ENCODE peak calls at places on chromosomes 3 and 15, in seven cellular contexts. One of them, this sample, is unnamed.

GRCh38 chr3:10678796-10679376 is 137.1 kb upstream of the SLC6A11 start:
- DNase-seq in Peyer's patch: no peak
- DNase-seq in epithelial cell of esophagus: no peak
- DNase-seq in RCC 7860: no peak
- DNase-seq in KBM-7: no peak
- DNase-seq in stimulated activated naive B cell treated with anti-CD40 and anti-IgM and Interleukin-4, amounts not matched to agents 10 μg/mL and 1 μg/mL and 100 μg/mL, for 72 hours: no peak
- DNase-seq in neural crest cell: no peak
- DNase-seq in this sample: no peak

GRCh38 chr15:60297047-60297446 is 100.7 kb downstream of the ANXA2 start:
- DNase-seq in RCC 7860: no peak
- DNase-seq in stimulated activated naive B cell treated with anti-CD40 and anti-IgM and Interleukin-4, amounts not matched to agents 10 μg/mL and 1 μg/mL and 100 μg/mL, for 72 hours: no peak
- DNase-seq in KBM-7: no peak
- DNase-seq in neural crest cell: no peak
- DNase-seq in Peyer's patch: no peak
- DNase-seq in epithelial cell of esophagus: peak; percentile 84
- DNase-seq in this sample: no peak

GRCh38 chr15:33941279-33942063 is 26.8 kb upstream of the CHRM5 start:
- DNase-seq in Peyer's patch: no peak
- DNase-seq in stimulated activated naive B cell treated with anti-CD40 and anti-IgM and Interleukin-4, amounts not matched to agents 10 μg/mL and 1 μg/mL and 100 μg/mL, for 72 hours: no peak
- DNase-seq in neural crest cell: no peak
- DNase-seq in KBM-7: no peak
- DNase-seq in RCC 7860: no peak
- DNase-seq in epithelial cell of esophagus: no peak
- DNase-seq in this sample: no peak

GRCh38 chr3:36332139-36332538 is 48.2 kb upstream of the STAC start:
- DNase-seq in KBM-7: no peak
- DNase-seq in epithelial cell of esophagus: no peak
- DNase-seq in RCC 7860: no peak
- DNase-seq in stimulated activated naive B cell treated with anti-CD40 and anti-IgM and Interleukin-4, amounts not matched to agents 10 μg/mL and 1 μg/mL and 100 μg/mL, for 72 hours: no peak
- DNase-seq in Peyer's patch: no peak
- DNase-seq in neural crest cell: no peak
- DNase-seq in this sample: no peak

GRCh38 chr3:99534951-99535704 is 103.3 kb upstream of the COL8A1 start:
- DNase-seq in Peyer's patch: no peak
- DNase-seq in RCC 7860: no peak
- DNase-seq in neural crest cell: no peak
- DNase-seq in stimulated activated naive B cell treated with anti-CD40 and anti-IgM and Interleukin-4, amounts not matched to agents 10 μg/mL and 1 μg/mL and 100 μg/mL, for 72 hours: no peak
- DNase-seq in KBM-7: no peak
- DNase-seq in epithelial cell of esophagus: peak; percentile 73
- DNase-seq in this sample: no peak

GRCh38 chr3:140216249-140216648 is 281.3 kb downstream of the CLSTN2 start:
- DNase-seq in KBM-7: peak; percentile 20
- DNase-seq in RCC 7860: no peak
- DNase-seq in epithelial cell of esophagus: peak; percentile 6
- DNase-seq in Peyer's patch: no peak
- DNase-seq in neural crest cell: no peak
- DNase-seq in stimulated activated naive B cell treated with anti-CD40 and anti-IgM and Interleukin-4, amounts not matched to agents 10 μg/mL and 1 μg/mL and 100 μg/mL, for 72 hours: no peak
- DNase-seq in this sample: no peak

GRCh38 chr15:76840830-76841460 is 64.2 kb downstream of the SCAPER start:
- DNase-seq in epithelial cell of esophagus: peak; percentile 48
- DNase-seq in Peyer's patch: no peak
- DNase-seq in stimulated activated naive B cell treated with anti-CD40 and anti-IgM and Interleukin-4, amounts not matched to agents 10 μg/mL and 1 μg/mL and 100 μg/mL, for 72 hours: no peak
- DNase-seq in RCC 7860: peak; percentile 27
- DNase-seq in neural crest cell: no peak
- DNase-seq in KBM-7: peak; percentile 73
- DNase-seq in this sample: no peak

GRCh38 chr3:46192939-46193338 is 15.2 kb downstream of the CCR1 start:
- DNase-seq in epithelial cell of esophagus: no peak
- DNase-seq in KBM-7: no peak
- DNase-seq in RCC 7860: no peak
- DNase-seq in Peyer's patch: no peak
- DNase-seq in stimulated activated naive B cell treated with anti-CD40 and anti-IgM and Interleukin-4, amounts not matched to agents 10 μg/mL and 1 μg/mL and 100 μg/mL, for 72 hours: no peak
- DNase-seq in neural crest cell: no peak
- DNase-seq in this sample: no peak

GRCh38 chr15:79198461-79198860 is 84.1 kb upstream of the ANKRD34C start:
- DNase-seq in Peyer's patch: no peak
- DNase-seq in RCC 7860: no peak
- DNase-seq in KBM-7: no peak
- DNase-seq in epithelial cell of esophagus: no peak
- DNase-seq in stimulated activated naive B cell treated with anti-CD40 and anti-IgM and Interleukin-4, amounts not matched to agents 10 μg/mL and 1 μg/mL and 100 μg/mL, for 72 hours: no peak
- DNase-seq in neural crest cell: no peak
- DNase-seq in this sample: no peak

GRCh38 chr15:67050062-67050461 is 15.3 kb upstream of the SMAD3 start:
- DNase-seq in RCC 7860: no peak
- DNase-seq in KBM-7: no peak
- DNase-seq in epithelial cell of esophagus: peak; percentile 92
- DNase-seq in stimulated activated naive B cell treated with anti-CD40 and anti-IgM and Interleukin-4, amounts not matched to agents 10 μg/mL and 1 μg/mL and 100 μg/mL, for 72 hours: no peak
- DNase-seq in neural crest cell: no peak
- DNase-seq in Peyer's patch: no peak
- DNase-seq in this sample: no peak

GRCh38 chr3:5304789-5305680 is 117.5 kb downstream of the EDEM1 start:
- DNase-seq in KBM-7: peak; percentile 67
- DNase-seq in neural crest cell: peak; percentile 46
- DNase-seq in epithelial cell of esophagus: peak; percentile 66
- DNase-seq in stimulated activated naive B cell treated with anti-CD40 and anti-IgM and Interleukin-4, amounts not matched to agents 10 μg/mL and 1 μg/mL and 100 μg/mL, for 72 hours: peak; percentile 26
- DNase-seq in RCC 7860: peak; percentile 11
- DNase-seq in Peyer's patch: peak; percentile 22
- DNase-seq in this sample: peak; percentile 44

GRCh38 chr15:67828969-67829646 is 3.8 kb downstream of the SKOR1 start:
- DNase-seq in neural crest cell: no peak
- DNase-seq in epithelial cell of esophagus: no peak
- DNase-seq in RCC 7860: no peak
- DNase-seq in KBM-7: no peak
- DNase-seq in stimulated activated naive B cell treated with anti-CD40 and anti-IgM and Interleukin-4, amounts not matched to agents 10 μg/mL and 1 μg/mL and 100 μg/mL, for 72 hours: no peak
- DNase-seq in Peyer's patch: no peak
- DNase-seq in this sample: no peak

This sample was measured in CD14-positive monocyte.